ENCODE peak calls at places on chromosomes 13 and 19, in five cellular contexts. Q is PC-9, U is mammary epithelial cell, B is gastrocnemius medialis, I is foreskin keratinocyte. Z is an unnamed sample.

GRCh38 chr19:8826371-8826770 is 5.7 kb downstream of the ZNF558 start:
- DNase-seq in Q (no peak), U (no peak), B (no peak), I (no peak), Z (no peak)

GRCh38 chr13:66171821-66172220 is 1058.3 kb downstream of the PCDH9 start:
- DNase-seq in Q (no peak), U (no peak), B (no peak), I (no peak), Z (no peak)

GRCh38 chr19:17874423-17875135 is 2.8 kb downstream of the SLC5A5 start:
- DNase-seq in Q (no peak), U (no peak), B (no peak), I (no peak), Z (no peak)

GRCh38 chr19:13060233-13060963 is 42.3 kb downstream of the LYL1 start:
- DNase-seq in Q (no peak), U (peak; percentile 50), B (no peak), I (no peak), Z (peak; percentile 54)

GRCh38 chr13:110340812-110341444 is 33.8 kb downstream of the COL4A2 start:
- DNase-seq in Q (no peak), U (peak; percentile 53), B (peak; percentile 56), I (no peak), Z (no peak)

GRCh38 chr13:101514695-101515275 is 62.3 kb downstream of the ITGBL1 start:
- DNase-seq in Q (peak; percentile 64), U (peak; percentile 46), B (no peak), I (peak; percentile 45), Z (no peak)

GRCh38 chr19:52533901-52534300 is 6.4 kb downstream of the ZNF808 start:
- DNase-seq in Q (no peak), U (no peak), B (peak; percentile 85), I (peak; percentile 25), Z (no peak)

GRCh38 chr13:76754414-76754813 is 131.8 kb downstream of the KCTD12 start:
- DNase-seq in Q (no peak), U (peak; percentile 38), B (no peak), I (peak; percentile 70), Z (no peak)

GRCh38 chr19:48137411-48137810 is 26.8 kb upstream of the PLA2G4C start:
- DNase-seq in Q (no peak), U (no peak), B (no peak), I (no peak), Z (no peak)

GRCh38 chr13:110266983-110267382 is 40.0 kb downstream of the COL4A1 start:
- DNase-seq in Q (no peak), U (no peak), B (no peak), I (no peak), Z (no peak)

GRCh38 chr13:25933520-25933919 is 118.3 kb downstream of the SHISA2 start:
- DNase-seq in Q (no peak), U (no peak), B (no peak), I (no peak), Z (no peak)

GRCh38 chr13:95569966-95570365 is 17.4 kb downstream of the CLDN10 start:
- DNase-seq in Q (no peak), U (peak; percentile 45), B (no peak), I (no peak), Z (no peak)

GRCh38 chr13:50574731-50575130 is 268.8 kb downstream of the DLEU7 start:
- DNase-seq in Q (no peak), U (no peak), B (no peak), I (no peak), Z (no peak)

GRCh38 chr19:6613711-6614110 is 22.8 kb upstream of the CD70 start:
- DNase-seq in Q (peak; percentile 39), U (peak; percentile 68), B (no peak), I (peak; percentile 40), Z (no peak)

GRCh38 chr13:40230833-40231266 is 435.6 kb downstream of the FOXO1 start:
- DNase-seq in Q (no peak), U (no peak), B (no peak), I (no peak), Z (no peak)

GRCh38 chr13:106491463-106491862 is 44.0 kb downstream of the EFNB2 start:
- DNase-seq in Q (no peak), U (no peak), B (no peak), I (no peak), Z (peak; percentile 9)

GRCh38 chr13:20796791-20797513 is 23.2 kb upstream of the EEF1AKMT1 start:
- DNase-seq in Q (no peak), U (no peak), B (no peak), I (no peak), Z (no peak)

GRCh38 chr13:107339209-107339608 is 771.3 kb upstream of the ARGLU1 start:
- DNase-seq in Q (no peak), U (no peak), B (no peak), I (no peak), Z (no peak)

GRCh38 chr13:24923305-24923640 is 159.3 kb downstream of the RNF17 start:
- DNase-seq in Q (no peak), U (no peak), B (no peak), I (no peak), Z (no peak)

GRCh38 chr19:907183-907853 is 5.7 kb downstream of the R3HDM4 start:
- DNase-seq in Q (no peak), U (no peak), B (no peak), I (no peak), Z (no peak)

GRCh38 chr19:18450934-18451836 is 13.3 kb upstream of the ISYNA1 start:
- DNase-seq in Q (peak; percentile 54), U (no peak), B (peak; percentile 80), I (no peak), Z (peak; percentile 39)

GRCh38 chr19:50826492-50827240 is 3.1 kb upstream of the KLK1 start:
- DNase-seq in Q (no peak), U (no peak), B (no peak), I (no peak), Z (no peak)

GRCh38 chr19:51107406-51108065 is 673 bp downstream of the CTU1 start:
- DNase-seq in Q (no peak), U (no peak), B (no peak), I (no peak), Z (no peak)

GRCh38 chr13:73952683-73953082 is 181.5 kb downstream of the KLF12 start:
- DNase-seq in Q (no peak), U (no peak), B (no peak), I (no peak), Z (no peak)

GRCh38 chr19:9597027-9597426 is 12.7 kb upstream of the ZNF121 start:
- DNase-seq in Q (peak; percentile 94), U (peak; percentile 96), B (no peak), I (peak; percentile 96), Z (no peak)

GRCh38 chr19:48489608-48490216 is 20.5 kb downstream of the CYTH2 start:
- DNase-seq in Q (peak; percentile 70), U (peak; percentile 60), B (peak; percentile 64), I (no peak), Z (peak; percentile 38)

GRCh38 chr19:21498651-21499050 is 6.8 kb upstream of the ZNF429 start:
- DNase-seq in Q (no peak), U (no peak), B (no peak), I (no peak), Z (no peak)

GRCh38 chr13:28339419-28339818 is 155.5 kb downstream of the FLT1 start:
- DNase-seq in Q (no peak), U (no peak), B (no peak), I (no peak), Z (no peak)

GRCh38 chr19:18021121-18021755 is 13.3 kb downstream of the ARRDC2 start:
- DNase-seq in Q (peak; percentile 68), U (peak; percentile 84), B (peak; percentile 92), I (peak; percentile 42), Z (peak; percentile 88)

GRCh38 chr19:6873708-6874431 is 13.5 kb upstream of the ADGRE1 start:
- DNase-seq in Q (no peak), U (no peak), B (no peak), I (no peak), Z (no peak)

GRCh38 chr19:30065680-30066606 is 123.9 kb downstream of the URI1 start:
- DNase-seq in Q (no peak), U (no peak), B (no peak), I (no peak), Z (no peak)

GRCh38 chr13:28488376-28489005 is 6.4 kb downstream of the FLT1 start:
- DNase-seq in Q (no peak), U (no peak), B (no peak), I (no peak), Z (no peak)

GRCh38 chr13:93709511-93710244 is 483.1 kb downstream of the GPC6 start:
- DNase-seq in Q (no peak), U (no peak), B (no peak), I (no peak), Z (no peak)

GRCh38 chr19:41205995-41206394 is 13.0 kb downstream of the CYP2S1 start:
- DNase-seq in Q (no peak), U (peak; percentile 36), B (no peak), I (no peak), Z (no peak)

GRCh38 chr13:26186995-26187394 is 35.1 kb downstream of the RNF6 start:
- DNase-seq in Q (no peak), U (no peak), B (no peak), I (no peak), Z (no peak)

GRCh38 chr19:1672038-1672768 is 19.8 kb upstream of the TCF3 start:
- DNase-seq in Q (no peak), U (no peak), B (no peak), I (no peak), Z (peak; percentile 18)

DNA sequence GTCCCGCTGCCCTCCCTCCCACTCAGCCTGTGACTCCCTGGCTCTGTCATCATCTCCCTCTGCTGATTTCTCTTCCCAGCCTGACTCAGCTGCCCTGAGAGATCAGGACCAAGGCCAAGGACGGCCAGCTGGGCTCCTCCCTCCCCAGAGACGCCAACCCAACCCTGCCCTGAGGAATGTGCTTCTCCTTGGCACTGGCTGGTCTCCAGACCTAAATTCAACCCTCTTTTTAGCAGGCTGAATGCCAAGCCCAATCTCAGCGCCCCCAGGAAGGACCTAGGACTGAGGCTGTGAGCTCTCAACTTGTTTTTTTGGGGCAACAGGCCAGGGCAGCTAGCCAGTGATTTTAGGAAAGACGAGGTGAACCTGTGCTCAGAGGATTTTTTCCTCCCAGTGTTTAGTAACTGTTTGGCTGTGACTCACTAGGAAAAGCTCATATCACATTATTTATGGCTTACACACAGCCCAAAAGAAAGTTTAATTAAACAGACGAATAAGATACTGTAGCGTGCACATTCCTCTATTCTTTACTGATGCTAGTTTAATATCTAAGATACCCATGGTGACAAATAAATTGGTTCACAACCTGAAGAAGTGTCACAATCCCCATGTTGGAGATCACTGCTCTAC is 7.4 kb upstream of the IGFL1 start:
- DNase-seq in Q (peak; percentile 99), U (peak; percentile 90), B (peak; percentile 62), I (peak; percentile 88), Z (no peak)
- H3K27ac ChIP-seq in Q (peak overlapping the region; percentile 84), U (no peak overlapping the region), B (peak overlapping the region; percentile 70), I (no peak overlapping the region), Z (no peak overlapping the region)

GRCh38 chr19:46387713-46388130 is 25.6 kb downstream of the CCDC8 start:
- DNase-seq in Q (no peak), U (no peak), B (no peak), I (no peak), Z (no peak)
- H3K27ac ChIP-seq in Q (no peak overlapping the region), U (no peak overlapping the region), B (no peak overlapping the region), I (no peak overlapping the region), Z (no peak overlapping the region)

GRCh38 chr19:49684251-49684982 is 5.0 kb upstream of the ADM5 start:
- DNase-seq in Q (no peak), U (no peak), B (no peak), I (no peak), Z (no peak)
- H3K27ac ChIP-seq in Q (no peak overlapping the region), U (no peak overlapping the region), B (no peak overlapping the region), I (no peak overlapping the region), Z (no peak overlapping the region)

GRCh38 chr19:4669723-4670480 is at the start of gene MYDGF:
- DNase-seq in Q (peak; percentile 33), U (peak; percentile 81), B (peak; percentile 90), I (peak; percentile 65), Z (peak; percentile 61)
- H3K27ac ChIP-seq in Q (peak within 1 kb of the TSS; percentile 65), U (peak within 1 kb of the TSS; percentile 59), B (peak within 1 kb of the TSS; percentile 95), I (peak within 1 kb of the TSS; percentile 56), Z (peak within 1 kb of the TSS; percentile 68)

GRCh38 chr19:10651821-10652220 is 2.3 kb upstream of the ILF3 start:
- DNase-seq in Q (no peak), U (no peak), B (no peak), I (no peak), Z (no peak)
- H3K27ac ChIP-seq in Q (no peak overlapping the region), U (no peak overlapping the region), B (no peak overlapping the region), I (no peak overlapping the region), Z (no peak overlapping the region)